ENCODE peak calls at places on chromosome 5, in nine cellular contexts. One of them, this sample, is unnamed.
A peak's percentile ranks its signal among the peaks of the same experiment; 100 is the strongest.

GRCh38 chr5:6722015-6722414 is 8.8 kb downstream of the TENT4A start:
- DNase-seq in brain microvascular endothelial cell: no peak
- DNase-seq in mammary epithelial cell: no peak
- DNase-seq in CD4-positive, alpha-beta T cell: no peak
- DNase-seq in natural killer cell: no peak
- DNase-seq in neural crest cell: no peak
- DNase-seq in A549: no peak
- DNase-seq in fibroblast of mammary gland: peak; percentile 31
- DNase-seq in CD8-positive, alpha-beta T cell: no peak
- DNase-seq in this sample: no peak

GRCh38 chr5:125348936-125349335 is 602.5 kb upstream of the ZNF608 start:
- DNase-seq in brain microvascular endothelial cell: no peak
- DNase-seq in mammary epithelial cell: no peak
- DNase-seq in CD4-positive, alpha-beta T cell: no peak
- DNase-seq in natural killer cell: no peak
- DNase-seq in neural crest cell: no peak
- DNase-seq in A549: no peak
- DNase-seq in fibroblast of mammary gland: no peak
- DNase-seq in CD8-positive, alpha-beta T cell: no peak
- DNase-seq in this sample: no peak

GRCh38 chr5:126449751-126450271 is 26.6 kb downstream of the GRAMD2B start:
- DNase-seq in brain microvascular endothelial cell: peak; percentile 52
- DNase-seq in mammary epithelial cell: peak; percentile 98
- DNase-seq in CD4-positive, alpha-beta T cell: peak; percentile 48
- DNase-seq in natural killer cell: peak; percentile 50
- DNase-seq in neural crest cell: no peak
- DNase-seq in A549: no peak
- DNase-seq in fibroblast of mammary gland: peak; percentile 79
- DNase-seq in CD8-positive, alpha-beta T cell: peak; percentile 66
- DNase-seq in this sample: no peak

GRCh38 chr5:170572453-170572852 is 68.6 kb downstream of the KCNIP1 start:
- DNase-seq in brain microvascular endothelial cell: no peak
- DNase-seq in mammary epithelial cell: peak; percentile 18
- DNase-seq in CD4-positive, alpha-beta T cell: no peak
- DNase-seq in natural killer cell: no peak
- DNase-seq in neural crest cell: no peak
- DNase-seq in A549: no peak
- DNase-seq in fibroblast of mammary gland: peak; percentile 24
- DNase-seq in CD8-positive, alpha-beta T cell: no peak
- DNase-seq in this sample: no peak

GRCh38 chr5:170070556-170071412 is 34.9 kb upstream of the FOXI1 start:
- DNase-seq in brain microvascular endothelial cell: peak; percentile 29
- DNase-seq in mammary epithelial cell: peak; percentile 9
- DNase-seq in CD4-positive, alpha-beta T cell: no peak
- DNase-seq in natural killer cell: no peak
- DNase-seq in neural crest cell: peak; percentile 67
- DNase-seq in A549: peak; percentile 52
- DNase-seq in fibroblast of mammary gland: peak; percentile 45
- DNase-seq in CD8-positive, alpha-beta T cell: no peak
- DNase-seq in this sample: peak; percentile 52

GRCh38 chr5:124734574-124735168 is 11.8 kb downstream of the ZNF608 start:
- DNase-seq in brain microvascular endothelial cell: no peak
- DNase-seq in mammary epithelial cell: no peak
- DNase-seq in CD4-positive, alpha-beta T cell: no peak
- DNase-seq in natural killer cell: no peak
- DNase-seq in neural crest cell: no peak
- DNase-seq in A549: no peak
- DNase-seq in fibroblast of mammary gland: no peak
- DNase-seq in CD8-positive, alpha-beta T cell: no peak
- DNase-seq in this sample: no peak

GRCh38 chr5:177175336-177175735 is 41.8 kb downstream of the NSD1 start:
- DNase-seq in brain microvascular endothelial cell: no peak
- DNase-seq in mammary epithelial cell: no peak
- DNase-seq in CD4-positive, alpha-beta T cell: no peak
- DNase-seq in natural killer cell: no peak
- DNase-seq in neural crest cell: no peak
- DNase-seq in A549: no peak
- DNase-seq in fibroblast of mammary gland: no peak
- DNase-seq in CD8-positive, alpha-beta T cell: no peak
- DNase-seq in this sample: no peak

GRCh38 chr5:54518146-54519082 is 855 bp downstream of the SNX18 start:
- DNase-seq in brain microvascular endothelial cell: no peak
- DNase-seq in mammary epithelial cell: peak; percentile 39
- DNase-seq in CD4-positive, alpha-beta T cell: peak; percentile 67
- DNase-seq in natural killer cell: peak; percentile 59
- DNase-seq in neural crest cell: peak; percentile 31
- DNase-seq in A549: peak; percentile 28
- DNase-seq in fibroblast of mammary gland: no peak
- DNase-seq in CD8-positive, alpha-beta T cell: peak; percentile 80
- DNase-seq in this sample: no peak

GRCh38 chr5:73031839-73032238 is 76.0 kb downstream of the FCHO2 start:
- DNase-seq in brain microvascular endothelial cell: peak; percentile 91
- DNase-seq in mammary epithelial cell: peak; percentile 53
- DNase-seq in CD4-positive, alpha-beta T cell: no peak
- DNase-seq in natural killer cell: no peak
- DNase-seq in neural crest cell: no peak
- DNase-seq in A549: no peak
- DNase-seq in fibroblast of mammary gland: peak; percentile 83
- DNase-seq in CD8-positive, alpha-beta T cell: no peak
- DNase-seq in this sample: no peak

GRCh38 chr5:135834639-135835529 is at the start of gene SLC25A48:
- DNase-seq in brain microvascular endothelial cell: no peak
- DNase-seq in mammary epithelial cell: peak; percentile 57
- DNase-seq in CD4-positive, alpha-beta T cell: no peak
- DNase-seq in natural killer cell: no peak
- DNase-seq in neural crest cell: peak; percentile 65
- DNase-seq in A549: peak; percentile 87
- DNase-seq in fibroblast of mammary gland: no peak
- DNase-seq in CD8-positive, alpha-beta T cell: peak; percentile 42
- DNase-seq in this sample: peak; percentile 47

GRCh38 chr5:148794729-148795590 is 31.5 kb upstream of the ADRB2 start:
- DNase-seq in brain microvascular endothelial cell: peak; percentile 41
- DNase-seq in mammary epithelial cell: peak; percentile 90
- DNase-seq in CD4-positive, alpha-beta T cell: no peak
- DNase-seq in natural killer cell: no peak
- DNase-seq in neural crest cell: no peak
- DNase-seq in A549: no peak
- DNase-seq in fibroblast of mammary gland: peak; percentile 40
- DNase-seq in CD8-positive, alpha-beta T cell: no peak
- DNase-seq in this sample: no peak

GRCh38 chr5:98498028-98498427 is 275.4 kb upstream of the RGMB start:
- DNase-seq in brain microvascular endothelial cell: no peak
- DNase-seq in mammary epithelial cell: no peak
- DNase-seq in CD4-positive, alpha-beta T cell: no peak
- DNase-seq in natural killer cell: no peak
- DNase-seq in neural crest cell: no peak
- DNase-seq in A549: no peak
- DNase-seq in fibroblast of mammary gland: no peak
- DNase-seq in CD8-positive, alpha-beta T cell: no peak
- DNase-seq in this sample: no peak

GRCh38 chr5:131222731-131223130 is 41.1 kb upstream of the CDC42SE2 start:
- DNase-seq in brain microvascular endothelial cell: no peak
- DNase-seq in mammary epithelial cell: no peak
- DNase-seq in CD4-positive, alpha-beta T cell: no peak
- DNase-seq in natural killer cell: no peak
- DNase-seq in neural crest cell: no peak
- DNase-seq in A549: no peak
- DNase-seq in fibroblast of mammary gland: no peak
- DNase-seq in CD8-positive, alpha-beta T cell: no peak
- DNase-seq in this sample: no peak

GRCh38 chr5:77258652-77259051 is 48.2 kb downstream of the PDE8B start:
- DNase-seq in brain microvascular endothelial cell: no peak
- DNase-seq in mammary epithelial cell: no peak
- DNase-seq in CD4-positive, alpha-beta T cell: no peak
- DNase-seq in natural killer cell: no peak
- DNase-seq in neural crest cell: no peak
- DNase-seq in A549: no peak
- DNase-seq in fibroblast of mammary gland: no peak
- DNase-seq in CD8-positive, alpha-beta T cell: no peak
- DNase-seq in this sample: no peak

GRCh38 chr5:140182803-140183367 is 7.9 kb downstream of the CYSTM1 start:
- DNase-seq in brain microvascular endothelial cell: peak; percentile 45
- DNase-seq in mammary epithelial cell: no peak
- DNase-seq in CD4-positive, alpha-beta T cell: no peak
- DNase-seq in natural killer cell: no peak
- DNase-seq in neural crest cell: no peak
- DNase-seq in A549: no peak
- DNase-seq in fibroblast of mammary gland: peak; percentile 84
- DNase-seq in CD8-positive, alpha-beta T cell: no peak
- DNase-seq in this sample: no peak

GRCh38 chr5:170333161-170333909 is 35.8 kb upstream of the LCP2 start:
- DNase-seq in brain microvascular endothelial cell: no peak
- DNase-seq in mammary epithelial cell: peak; percentile 50
- DNase-seq in CD4-positive, alpha-beta T cell: peak; percentile 56
- DNase-seq in natural killer cell: peak; percentile 49
- DNase-seq in neural crest cell: peak; percentile 7
- DNase-seq in A549: no peak
- DNase-seq in fibroblast of mammary gland: peak; percentile 44
- DNase-seq in CD8-positive, alpha-beta T cell: peak; percentile 73
- DNase-seq in this sample: no peak

GRCh38 chr5:141915881-141916336 is 7.8 kb upstream of the DELE1 start:
- DNase-seq in brain microvascular endothelial cell: no peak
- DNase-seq in mammary epithelial cell: no peak
- DNase-seq in CD4-positive, alpha-beta T cell: no peak
- DNase-seq in natural killer cell: no peak
- DNase-seq in neural crest cell: no peak
- DNase-seq in A549: no peak
- DNase-seq in fibroblast of mammary gland: no peak
- DNase-seq in CD8-positive, alpha-beta T cell: peak; percentile 37
- DNase-seq in this sample: no peak

GRCh38 chr5:141913560-141913959 is 10.1 kb upstream of the DELE1 start:
- DNase-seq in brain microvascular endothelial cell: no peak
- DNase-seq in mammary epithelial cell: no peak
- DNase-seq in CD4-positive, alpha-beta T cell: no peak
- DNase-seq in natural killer cell: no peak
- DNase-seq in neural crest cell: no peak
- DNase-seq in A549: no peak
- DNase-seq in fibroblast of mammary gland: no peak
- DNase-seq in CD8-positive, alpha-beta T cell: peak; percentile 35
- DNase-seq in this sample: no peak

GRCh38 chr5:141916522-141916921 is 7.1 kb upstream of the DELE1 start:
- DNase-seq in brain microvascular endothelial cell: no peak
- DNase-seq in mammary epithelial cell: no peak
- DNase-seq in CD4-positive, alpha-beta T cell: no peak
- DNase-seq in natural killer cell: no peak
- DNase-seq in neural crest cell: no peak
- DNase-seq in A549: no peak
- DNase-seq in fibroblast of mammary gland: no peak
- DNase-seq in CD8-positive, alpha-beta T cell: no peak
- DNase-seq in this sample: no peak

GRCh38 chr5:141914797-141915196 is 8.9 kb upstream of the DELE1 start:
- DNase-seq in brain microvascular endothelial cell: no peak
- DNase-seq in mammary epithelial cell: no peak
- DNase-seq in CD4-positive, alpha-beta T cell: no peak
- DNase-seq in natural killer cell: no peak
- DNase-seq in neural crest cell: no peak
- DNase-seq in A549: no peak
- DNase-seq in fibroblast of mammary gland: no peak
- DNase-seq in CD8-positive, alpha-beta T cell: peak; percentile 29
- DNase-seq in this sample: no peak

GRCh38 chr5:141914154-141914743 is 9.4 kb upstream of the DELE1 start:
- DNase-seq in brain microvascular endothelial cell: no peak
- DNase-seq in mammary epithelial cell: no peak
- DNase-seq in CD4-positive, alpha-beta T cell: peak; percentile 37
- DNase-seq in natural killer cell: no peak
- DNase-seq in neural crest cell: peak; percentile 59
- DNase-seq in A549: no peak
- DNase-seq in fibroblast of mammary gland: no peak
- DNase-seq in CD8-positive, alpha-beta T cell: peak; percentile 55
- DNase-seq in this sample: no peak
- TF ChIP-seq CTCF in brain microvascular endothelial cell: peak; percentile 46
- TF ChIP-seq CTCF in mammary epithelial cell: no peak
- TF ChIP-seq CTCF in CD4-positive, alpha-beta T cell: no peak
- TF ChIP-seq CTCF in natural killer cell: no peak
- TF ChIP-seq CTCF in neural crest cell: peak; percentile 55
- TF ChIP-seq CTCF in A549: no peak
- TF ChIP-seq CTCF in fibroblast of mammary gland: no peak
- TF ChIP-seq CTCF in CD8-positive, alpha-beta T cell: no peak
- TF ChIP-seq CTCF in this sample: no peak

GRCh38 chr5:120447706-120448239 is 16.3 kb upstream of the PRR16 start:
- DNase-seq in brain microvascular endothelial cell: peak; percentile 56
- DNase-seq in mammary epithelial cell: peak; percentile 42
- DNase-seq in CD4-positive, alpha-beta T cell: no peak
- DNase-seq in natural killer cell: no peak
- DNase-seq in neural crest cell: no peak
- DNase-seq in A549: no peak
- DNase-seq in fibroblast of mammary gland: peak; percentile 40
- DNase-seq in CD8-positive, alpha-beta T cell: no peak
- DNase-seq in this sample: no peak
- TF ChIP-seq CTCF in brain microvascular endothelial cell: peak; percentile 35
- TF ChIP-seq CTCF in mammary epithelial cell: peak; percentile 6
- TF ChIP-seq CTCF in CD4-positive, alpha-beta T cell: no peak
- TF ChIP-seq CTCF in natural killer cell: no peak
- TF ChIP-seq CTCF in neural crest cell: no peak
- TF ChIP-seq CTCF in A549: no peak
- TF ChIP-seq CTCF in fibroblast of mammary gland: no peak
- TF ChIP-seq CTCF in CD8-positive, alpha-beta T cell: no peak
- TF ChIP-seq CTCF in this sample: no peak

GRCh38 chr5:163205645-163206044 is 231.8 kb upstream of the CCNG1 start:
- DNase-seq in brain microvascular endothelial cell: no peak
- DNase-seq in mammary epithelial cell: no peak
- DNase-seq in CD4-positive, alpha-beta T cell: no peak
- DNase-seq in natural killer cell: no peak
- DNase-seq in neural crest cell: no peak
- DNase-seq in A549: no peak
- DNase-seq in fibroblast of mammary gland: no peak
- DNase-seq in CD8-positive, alpha-beta T cell: no peak
- DNase-seq in this sample: no peak
- TF ChIP-seq CTCF in brain microvascular endothelial cell: no peak
- TF ChIP-seq CTCF in mammary epithelial cell: no peak
- TF ChIP-seq CTCF in CD4-positive, alpha-beta T cell: no peak
- TF ChIP-seq CTCF in natural killer cell: no peak
- TF ChIP-seq CTCF in neural crest cell: no peak
- TF ChIP-seq CTCF in A549: no peak
- TF ChIP-seq CTCF in fibroblast of mammary gland: no peak
- TF ChIP-seq CTCF in CD8-positive, alpha-beta T cell: no peak
- TF ChIP-seq CTCF in this sample: no peak

DNA sequence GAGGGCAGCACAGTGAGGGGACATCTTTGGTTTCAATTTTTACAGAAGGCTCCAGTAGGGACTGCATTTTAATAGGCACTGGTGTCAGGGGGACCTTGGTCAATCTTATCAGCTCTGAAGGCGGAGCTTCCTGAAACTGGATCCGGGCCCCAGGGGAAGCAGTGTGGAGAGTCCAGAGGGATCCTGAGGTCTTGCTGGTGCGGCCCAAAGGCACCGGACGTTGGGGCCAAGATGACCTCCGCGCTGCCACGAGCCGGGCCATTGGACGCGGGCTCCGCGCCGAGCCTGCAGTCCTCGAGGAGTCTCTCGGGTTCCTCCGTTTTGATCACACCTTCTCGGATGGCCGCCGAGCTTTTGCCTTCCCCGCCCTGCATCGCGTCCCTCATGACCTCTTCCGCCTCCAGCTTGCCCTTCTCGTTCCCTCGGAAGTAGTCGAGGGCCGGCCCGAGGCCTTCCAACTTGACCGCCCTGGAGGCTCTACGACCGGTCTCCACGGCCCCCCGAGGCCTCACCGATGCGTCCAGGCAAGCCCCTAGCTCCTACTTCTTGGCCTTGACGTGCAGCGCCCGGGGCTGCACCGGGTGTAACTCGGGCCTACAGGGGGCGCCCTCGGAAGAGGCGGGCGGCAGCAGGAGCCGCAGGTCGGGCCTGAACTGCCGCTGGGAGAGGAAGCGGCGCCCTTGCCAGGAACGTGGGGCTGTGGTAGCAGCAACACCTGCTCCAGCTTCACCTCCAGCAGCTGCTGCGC is 18.8 kb downstream of the C5orf52 start:
- DNase-seq in brain microvascular endothelial cell: no peak
- DNase-seq in mammary epithelial cell: no peak
- DNase-seq in CD4-positive, alpha-beta T cell: no peak
- DNase-seq in natural killer cell: no peak
- DNase-seq in neural crest cell: no peak
- DNase-seq in A549: no peak
- DNase-seq in fibroblast of mammary gland: no peak
- DNase-seq in CD8-positive, alpha-beta T cell: peak; percentile 52
- DNase-seq in this sample: no peak
- TF ChIP-seq CTCF in brain microvascular endothelial cell: peak; percentile 52
- TF ChIP-seq CTCF in mammary epithelial cell: no peak
- TF ChIP-seq CTCF in CD4-positive, alpha-beta T cell: no peak
- TF ChIP-seq CTCF in natural killer cell: no peak
- TF ChIP-seq CTCF in neural crest cell: no peak
- TF ChIP-seq CTCF in A549: no peak
- TF ChIP-seq CTCF in fibroblast of mammary gland: no peak
- TF ChIP-seq CTCF in CD8-positive, alpha-beta T cell: no peak
- TF ChIP-seq CTCF in this sample: no peak